ENCODE peak calls at places on chromosomes 11 and 22, in four cellular contexts. S, B, R and C are unnamed samples.

GRCh38 chr22:50267591-50268390 is 2.4 kb downstream of the MAPK11 start:
- DNase-seq in S (no peak), B (no peak), R (peak), C (no peak)

GRCh38 chr11:23961503-23962338 is 535.1 kb upstream of the LUZP2 start:
- DNase-seq in S (no peak), B (no peak), R (no peak), C (no peak)

GRCh38 chr11:1099519-1100355 is 25.1 kb downstream of the MUC2 start:
- DNase-seq in S (no peak), B (no peak), R (no peak), C (no peak)

GRCh38 chr11:63769044-63769718 is 606 bp upstream of the ZFTA start:
- DNase-seq in S (no peak), B (peak), R (no peak), C (no peak)

GRCh38 chr11:20154381-20154780 is 5.9 kb downstream of the DBX1 start:
- DNase-seq in S (no peak), B (no peak), R (no peak), C (no peak)

GRCh38 chr11:119295178-119295577 is 21.8 kb downstream of the MCAM start:
- DNase-seq in S (no peak), B (no peak), R (no peak), C (no peak)

GRCh38 chr11:121740902-121741301 is 288.1 kb upstream of the SORL1-AS1 start:
- DNase-seq in S (no peak), B (no peak), R (no peak), C (no peak)

GRCh38 chr11:1544536-1544935 is 27.5 kb downstream of the DUSP8 start:
- DNase-seq in S (no peak), B (no peak), R (no peak), C (no peak)

GRCh38 chr11:116428638-116428975 is 344.2 kb downstream of the BUD13 start:
- DNase-seq in S (no peak), B (no peak), R (no peak), C (no peak)

GRCh38 chr11:7964873-7965272 is 374 bp downstream of the NLRP10 start:
- DNase-seq in S (peak), B (no peak), R (peak), C (no peak)

GRCh38 chr11:7967097-7967496 is 1.9 kb upstream of the NLRP10 start:
- DNase-seq in S (no peak), B (no peak), R (peak), C (no peak)

GRCh38 chr11:7965386-7965785 is at the start of gene NLRP10:
- DNase-seq in S (peak), B (no peak), R (peak), C (no peak)

GRCh38 chr11:7967826-7968225 is 2.6 kb upstream of the NLRP10 start:
- DNase-seq in S (no peak), B (no peak), R (peak), C (no peak)

GRCh38 chr11:7964261-7964660 is 986 bp downstream of the NLRP10 start:
- DNase-seq in S (no peak), B (no peak), R (peak), C (no peak)
- H3K27ac ChIP-seq in S (peak), B (no peak), R (peak), C (peak)

DNA sequence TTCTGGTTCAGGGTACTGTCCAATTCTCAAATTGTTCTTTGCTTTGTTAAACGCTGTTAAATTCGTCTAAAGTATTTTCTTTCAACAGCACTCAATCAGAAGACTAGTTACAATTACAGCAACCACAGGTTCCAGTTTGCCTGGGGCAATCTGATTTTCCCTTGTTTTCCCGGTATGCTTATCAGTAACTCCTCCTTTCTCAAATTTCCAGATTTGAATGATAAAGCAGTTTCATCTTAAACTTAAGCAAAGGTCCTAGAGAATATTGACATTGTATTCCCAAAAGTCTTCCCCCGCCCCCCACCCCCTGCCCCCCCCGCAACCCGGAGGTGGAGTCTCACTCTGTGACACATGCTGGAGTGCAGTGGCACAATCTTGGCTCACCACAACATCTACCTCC is 10.5 kb upstream of the USP28 start:
- DNase-seq in S (no peak), B (no peak), R (no peak), C (no peak)
- H3K27ac ChIP-seq in S (no peak), B (no peak), R (no peak), C (no peak)

DNA sequence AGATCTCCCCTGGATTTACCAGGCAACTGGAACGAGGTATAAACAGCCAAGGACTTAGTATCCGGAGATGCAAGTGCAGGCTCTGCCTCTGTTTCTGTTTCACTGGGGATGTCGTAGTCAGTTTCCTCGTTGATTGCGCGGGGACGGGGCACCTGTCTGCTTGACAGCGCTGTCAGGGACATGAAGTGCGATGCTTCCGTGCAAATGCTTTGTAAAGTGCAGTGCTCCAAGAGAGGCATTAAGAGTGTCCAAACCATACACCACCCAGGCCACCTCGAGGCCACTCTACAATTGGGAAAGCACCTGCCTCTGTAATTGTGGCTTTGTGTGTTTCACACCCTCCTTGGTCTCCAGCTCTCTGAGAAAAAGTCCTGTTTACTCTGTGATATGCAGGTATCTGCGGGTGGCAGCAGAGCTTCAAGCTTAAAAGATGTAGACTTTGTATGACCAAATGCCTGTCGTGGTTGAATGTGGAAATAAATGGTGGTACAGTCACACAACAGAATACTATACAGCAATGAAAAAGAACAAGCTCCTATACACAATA is 18.6 kb upstream of the CD5 start:
- DNase-seq in S (no peak), B (no peak), R (no peak), C (no peak)
- H3K27ac ChIP-seq in S (no peak), B (no peak), R (no peak), C (no peak)

GRCh38 chr22:32542332-32543019 is 67.9 kb downstream of the FBXO7 start:
- DNase-seq in S (no peak), B (no peak), R (no peak), C (no peak)
- H3K27ac ChIP-seq in S (no peak), B (no peak), R (no peak), C (no peak)

DNA sequence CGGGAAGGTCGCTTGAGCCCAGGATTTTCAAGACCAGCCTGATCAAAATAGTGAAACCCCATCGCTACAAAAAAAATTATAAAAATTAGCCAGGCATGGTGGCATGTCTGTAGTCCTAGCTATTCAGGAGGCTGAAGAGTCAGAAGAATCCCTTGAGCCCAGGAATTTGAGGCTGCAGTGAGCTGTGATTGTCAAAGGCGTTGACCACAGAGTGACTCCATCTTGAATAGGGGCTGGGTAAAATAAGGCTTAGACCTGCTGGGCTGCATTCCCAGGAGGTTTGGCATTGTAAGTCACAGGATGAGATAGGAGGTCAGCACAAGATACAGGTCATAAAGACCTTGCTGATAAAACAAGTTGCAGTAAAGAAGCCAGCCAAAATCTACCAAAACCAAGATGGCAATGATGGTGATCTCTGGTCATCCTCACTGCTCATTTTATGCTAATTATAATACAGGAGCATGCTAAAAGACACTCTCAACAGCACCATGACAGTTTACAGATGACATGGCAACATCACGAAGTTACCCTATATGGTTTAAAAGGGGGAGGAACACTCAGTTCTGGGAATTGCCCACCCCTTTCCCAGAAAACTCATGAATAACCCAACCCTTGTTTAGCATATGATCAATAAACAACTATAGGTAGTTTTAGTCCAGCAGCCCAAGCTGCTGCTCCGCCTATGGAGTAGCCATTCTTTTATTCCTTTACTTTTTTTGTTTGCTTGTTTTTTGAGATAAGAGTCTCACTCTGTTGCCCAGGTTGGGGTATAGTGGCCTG is 2.8 kb upstream of the RDX start:
- DNase-seq in S (no peak), B (no peak), R (no peak), C (no peak)
- H3K27ac ChIP-seq in S (no peak), B (no peak), R (no peak), C (no peak)